ENCODE peak calls at places on chromosomes 7 and 10, in eight cellular contexts. One of them, this sample, is unnamed.

GRCh38 chr7:50783801-50784507 is 1.3 kb upstream of the GRB10 start:
- DNase-seq in psoas muscle: no peak
- DNase-seq in transverse colon: no peak
- DNase-seq in AG04450: no peak
- DNase-seq in WERI-Rb-1: no peak
- DNase-seq in CD4-positive, alpha-beta T cell: no peak
- DNase-seq in trophoblast cell: no peak
- DNase-seq in OCI-LY7: no peak
- DNase-seq in this sample: no peak

GRCh38 chr10:33332183-33333031 is 2.1 kb downstream of the NRP1 start:
- DNase-seq in AG04450: no peak
- DNase-seq in trophoblast cell: peak
- DNase-seq in transverse colon: no peak
- DNase-seq in psoas muscle: no peak
- DNase-seq in CD4-positive, alpha-beta T cell: no peak
- DNase-seq in WERI-Rb-1: no peak
- DNase-seq in OCI-LY7: no peak
- DNase-seq in this sample: no peak

GRCh38 chr10:102114861-102115618 is 5.1 kb downstream of the LDB1 start:
- DNase-seq in WERI-Rb-1: peak
- DNase-seq in AG04450: no peak
- DNase-seq in psoas muscle: peak
- DNase-seq in CD4-positive, alpha-beta T cell: peak
- DNase-seq in transverse colon: peak
- DNase-seq in trophoblast cell: peak
- DNase-seq in OCI-LY7: peak
- DNase-seq in this sample: peak

GRCh38 chr7:24318326-24318725 is 34.3 kb downstream of the NPY start:
- DNase-seq in psoas muscle: no peak
- DNase-seq in trophoblast cell: no peak
- DNase-seq in CD4-positive, alpha-beta T cell: no peak
- DNase-seq in transverse colon: no peak
- DNase-seq in WERI-Rb-1: peak
- DNase-seq in OCI-LY7: peak
- DNase-seq in AG04450: no peak
- DNase-seq in this sample: no peak

GRCh38 chr7:47571355-47572100 is 10.4 kb downstream of the TNS3 start:
- DNase-seq in transverse colon: peak
- DNase-seq in psoas muscle: peak
- DNase-seq in WERI-Rb-1: no peak
- DNase-seq in trophoblast cell: no peak
- DNase-seq in CD4-positive, alpha-beta T cell: no peak
- DNase-seq in OCI-LY7: no peak
- DNase-seq in AG04450: peak
- DNase-seq in this sample: peak

GRCh38 chr10:43878386-43878785 is 229.7 kb upstream of the ZNF32 start:
- DNase-seq in trophoblast cell: no peak
- DNase-seq in psoas muscle: peak
- DNase-seq in WERI-Rb-1: no peak
- DNase-seq in OCI-LY7: no peak
- DNase-seq in CD4-positive, alpha-beta T cell: no peak
- DNase-seq in AG04450: no peak
- DNase-seq in transverse colon: no peak
- DNase-seq in this sample: no peak

GRCh38 chr10:66637273-66638036 is 288.4 kb upstream of the LRRTM3 start:
- DNase-seq in trophoblast cell: no peak
- DNase-seq in transverse colon: no peak
- DNase-seq in OCI-LY7: no peak
- DNase-seq in CD4-positive, alpha-beta T cell: no peak
- DNase-seq in psoas muscle: peak
- DNase-seq in WERI-Rb-1: no peak
- DNase-seq in AG04450: no peak
- DNase-seq in this sample: no peak

GRCh38 chr10:16384064-16384463 is 52.7 kb upstream of the PTER start:
- DNase-seq in OCI-LY7: no peak
- DNase-seq in AG04450: no peak
- DNase-seq in WERI-Rb-1: no peak
- DNase-seq in psoas muscle: no peak
- DNase-seq in CD4-positive, alpha-beta T cell: no peak
- DNase-seq in trophoblast cell: no peak
- DNase-seq in transverse colon: no peak
- DNase-seq in this sample: no peak

GRCh38 chr10:78783753-78784152 is 285.0 kb upstream of the ZMIZ1 start:
- DNase-seq in psoas muscle: no peak
- DNase-seq in transverse colon: no peak
- DNase-seq in OCI-LY7: no peak
- DNase-seq in AG04450: no peak
- DNase-seq in CD4-positive, alpha-beta T cell: no peak
- DNase-seq in WERI-Rb-1: no peak
- DNase-seq in trophoblast cell: no peak
- DNase-seq in this sample: no peak

GRCh38 chr7:30726296-30727006 is 25.5 kb upstream of the INMT start:
- DNase-seq in psoas muscle: no peak
- DNase-seq in AG04450: no peak
- DNase-seq in WERI-Rb-1: no peak
- DNase-seq in transverse colon: no peak
- DNase-seq in trophoblast cell: no peak
- DNase-seq in CD4-positive, alpha-beta T cell: peak
- DNase-seq in OCI-LY7: peak
- DNase-seq in this sample: no peak

GRCh38 chr7:140455743-140456142 is 23.6 kb downstream of the MKRN1 start:
- DNase-seq in transverse colon: peak
- DNase-seq in CD4-positive, alpha-beta T cell: no peak
- DNase-seq in psoas muscle: no peak
- DNase-seq in AG04450: no peak
- DNase-seq in trophoblast cell: no peak
- DNase-seq in OCI-LY7: no peak
- DNase-seq in WERI-Rb-1: no peak
- DNase-seq in this sample: no peak

GRCh38 chr7:140458191-140458590 is 21.1 kb downstream of the MKRN1 start:
- DNase-seq in psoas muscle: no peak
- DNase-seq in CD4-positive, alpha-beta T cell: no peak
- DNase-seq in trophoblast cell: no peak
- DNase-seq in OCI-LY7: no peak
- DNase-seq in WERI-Rb-1: no peak
- DNase-seq in AG04450: no peak
- DNase-seq in transverse colon: no peak
- DNase-seq in this sample: no peak

GRCh38 chr7:140454657-140455015 is 24.7 kb downstream of the MKRN1 start:
- DNase-seq in psoas muscle: no peak
- DNase-seq in WERI-Rb-1: no peak
- DNase-seq in transverse colon: no peak
- DNase-seq in AG04450: no peak
- DNase-seq in OCI-LY7: no peak
- DNase-seq in CD4-positive, alpha-beta T cell: no peak
- DNase-seq in trophoblast cell: no peak
- DNase-seq in this sample: no peak

GRCh38 chr7:140453273-140453672 is 26.0 kb downstream of the MKRN1 start:
- DNase-seq in psoas muscle: no peak
- DNase-seq in WERI-Rb-1: no peak
- DNase-seq in CD4-positive, alpha-beta T cell: no peak
- DNase-seq in OCI-LY7: no peak
- DNase-seq in trophoblast cell: no peak
- DNase-seq in AG04450: no peak
- DNase-seq in transverse colon: no peak
- DNase-seq in this sample: no peak

GRCh38 chr7:140456627-140457051 is 22.7 kb downstream of the MKRN1 start:
- DNase-seq in OCI-LY7: no peak
- DNase-seq in trophoblast cell: no peak
- DNase-seq in WERI-Rb-1: no peak
- DNase-seq in psoas muscle: no peak
- DNase-seq in transverse colon: peak
- DNase-seq in CD4-positive, alpha-beta T cell: no peak
- DNase-seq in AG04450: no peak
- DNase-seq in this sample: no peak
- H3K27ac ChIP-seq in OCI-LY7: no peak
- H3K27ac ChIP-seq in trophoblast cell: no peak
- H3K27ac ChIP-seq in WERI-Rb-1: no peak
- H3K27ac ChIP-seq in psoas muscle: no peak
- H3K27ac ChIP-seq in transverse colon: peak
- H3K27ac ChIP-seq in CD4-positive, alpha-beta T cell: no peak
- H3K27ac ChIP-seq in AG04450: no peak
- H3K27ac ChIP-seq in this sample: no peak

GRCh38 chr10:34808789-34809745 is 6.0 kb downstream of the PARD3 start:
- DNase-seq in OCI-LY7: no peak
- DNase-seq in AG04450: no peak
- DNase-seq in CD4-positive, alpha-beta T cell: no peak
- DNase-seq in WERI-Rb-1: no peak
- DNase-seq in trophoblast cell: no peak
- DNase-seq in psoas muscle: peak
- DNase-seq in transverse colon: no peak
- DNase-seq in this sample: no peak
- H3K27ac ChIP-seq in OCI-LY7: no peak
- H3K27ac ChIP-seq in AG04450: no peak
- H3K27ac ChIP-seq in CD4-positive, alpha-beta T cell: no peak
- H3K27ac ChIP-seq in WERI-Rb-1: no peak
- H3K27ac ChIP-seq in trophoblast cell: no peak
- H3K27ac ChIP-seq in psoas muscle: peak
- H3K27ac ChIP-seq in transverse colon: peak
- H3K27ac ChIP-seq in this sample: peak

GRCh38 chr10:132546567-132547420 is 9.2 kb downstream of the INPP5A start:
- DNase-seq in WERI-Rb-1: no peak
- DNase-seq in CD4-positive, alpha-beta T cell: no peak
- DNase-seq in AG04450: no peak
- DNase-seq in trophoblast cell: no peak
- DNase-seq in OCI-LY7: no peak
- DNase-seq in psoas muscle: peak
- DNase-seq in transverse colon: peak
- DNase-seq in this sample: no peak
- H3K27ac ChIP-seq in WERI-Rb-1: no peak
- H3K27ac ChIP-seq in CD4-positive, alpha-beta T cell: no peak
- H3K27ac ChIP-seq in AG04450: no peak
- H3K27ac ChIP-seq in trophoblast cell: no peak
- H3K27ac ChIP-seq in OCI-LY7: no peak
- H3K27ac ChIP-seq in psoas muscle: no peak
- H3K27ac ChIP-seq in transverse colon: no peak
- H3K27ac ChIP-seq in this sample: no peak

DNA sequence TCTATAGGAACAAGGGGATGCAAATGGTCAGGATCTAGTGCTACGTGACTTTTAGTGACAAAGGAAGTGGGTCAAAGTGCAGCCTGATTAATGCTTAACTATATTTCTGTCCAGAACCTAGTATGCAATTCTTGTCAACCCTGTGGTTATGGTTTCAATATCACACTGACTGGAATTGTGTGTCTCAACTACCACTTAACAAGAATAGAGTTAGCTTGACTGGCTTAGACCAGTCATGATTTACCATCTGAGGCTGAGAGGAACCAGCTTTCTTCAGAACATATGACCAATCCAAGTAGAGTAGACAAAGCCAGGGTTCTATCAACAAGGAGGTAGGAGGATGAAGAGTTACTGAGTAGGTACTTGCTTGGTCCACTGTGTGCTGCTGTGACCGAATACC is 54.4 kb downstream of the MYPN start:
- DNase-seq in transverse colon: no peak
- DNase-seq in AG04450: no peak
- DNase-seq in psoas muscle: no peak
- DNase-seq in OCI-LY7: no peak
- DNase-seq in CD4-positive, alpha-beta T cell: no peak
- DNase-seq in trophoblast cell: no peak
- DNase-seq in WERI-Rb-1: no peak
- DNase-seq in this sample: no peak
- H3K27ac ChIP-seq in transverse colon: peak
- H3K27ac ChIP-seq in AG04450: no peak
- H3K27ac ChIP-seq in psoas muscle: peak
- H3K27ac ChIP-seq in OCI-LY7: no peak
- H3K27ac ChIP-seq in CD4-positive, alpha-beta T cell: no peak
- H3K27ac ChIP-seq in trophoblast cell: no peak
- H3K27ac ChIP-seq in WERI-Rb-1: no peak
- H3K27ac ChIP-seq in this sample: no peak

DNA sequence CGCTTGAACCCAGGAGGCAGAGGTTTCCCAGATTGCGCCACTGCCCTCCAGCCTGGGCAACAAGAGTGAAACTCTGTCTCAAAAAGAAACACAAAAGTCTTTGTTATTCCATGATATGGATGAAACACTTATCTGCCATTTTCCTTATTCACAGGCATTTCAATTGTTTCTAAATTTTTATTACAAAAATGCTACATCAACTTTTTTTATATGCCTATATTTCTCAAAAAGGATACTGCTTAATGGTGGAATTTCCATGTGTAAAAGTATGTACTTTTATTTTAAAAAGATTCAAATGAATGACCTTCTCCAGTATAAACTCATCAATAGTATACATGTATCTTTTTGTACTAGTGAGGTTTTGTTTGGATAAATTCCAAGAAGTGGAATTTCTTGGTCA is 41.9 kb upstream of the STMP1 start:
- DNase-seq in CD4-positive, alpha-beta T cell: no peak
- DNase-seq in WERI-Rb-1: no peak
- DNase-seq in psoas muscle: no peak
- DNase-seq in OCI-LY7: no peak
- DNase-seq in transverse colon: no peak
- DNase-seq in trophoblast cell: no peak
- DNase-seq in AG04450: no peak
- DNase-seq in this sample: no peak
- H3K27ac ChIP-seq in CD4-positive, alpha-beta T cell: no peak
- H3K27ac ChIP-seq in WERI-Rb-1: no peak
- H3K27ac ChIP-seq in psoas muscle: no peak
- H3K27ac ChIP-seq in OCI-LY7: no peak
- H3K27ac ChIP-seq in transverse colon: no peak
- H3K27ac ChIP-seq in trophoblast cell: no peak
- H3K27ac ChIP-seq in AG04450: no peak
- H3K27ac ChIP-seq in this sample: no peak

DNA sequence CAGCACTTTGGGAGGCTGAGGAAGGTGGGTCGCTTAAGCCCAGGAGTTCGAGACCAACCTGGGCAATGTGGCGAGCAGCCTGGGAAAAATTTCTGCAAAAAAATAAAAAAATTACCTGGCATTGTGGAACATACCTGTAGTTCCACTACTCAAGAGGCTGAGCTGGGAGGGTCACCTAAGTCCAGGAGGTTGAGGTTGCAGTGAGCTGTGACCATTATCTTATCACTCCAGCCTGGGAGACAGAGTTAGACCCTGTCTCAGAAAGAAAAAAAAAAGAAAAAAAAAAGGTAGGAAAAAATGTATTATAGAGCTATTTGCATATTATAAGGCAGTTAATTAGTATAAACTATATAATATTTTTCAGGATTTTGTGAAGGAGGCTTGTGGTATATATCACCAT is 11.0 kb upstream of the TSPAN13 start:
- DNase-seq in OCI-LY7: no peak
- DNase-seq in transverse colon: no peak
- DNase-seq in WERI-Rb-1: no peak
- DNase-seq in psoas muscle: no peak
- DNase-seq in CD4-positive, alpha-beta T cell: no peak
- DNase-seq in trophoblast cell: no peak
- DNase-seq in AG04450: no peak
- DNase-seq in this sample: no peak
- H3K27ac ChIP-seq in OCI-LY7: no peak
- H3K27ac ChIP-seq in transverse colon: no peak
- H3K27ac ChIP-seq in WERI-Rb-1: no peak
- H3K27ac ChIP-seq in psoas muscle: no peak
- H3K27ac ChIP-seq in CD4-positive, alpha-beta T cell: no peak
- H3K27ac ChIP-seq in trophoblast cell: no peak
- H3K27ac ChIP-seq in AG04450: no peak
- H3K27ac ChIP-seq in this sample: no peak

This sample was measured in breast epithelium.